ENCODE peak calls at places on chromosomes 7 and 10, in eight cellular contexts. P, I, B, J, H, S, Z and C are unnamed samples.

GRCh38 chr10:128137877-128138276 is 11.7 kb upstream of the MKI67 start:
- DNase-seq in P (no peak), I (no peak), B (no peak), J (peak), H (no peak), S (no peak), Z (no peak), C (no peak)

GRCh38 chr10:71233491-71233892 is 21.1 kb downstream of the UNC5B start:
- DNase-seq in P (no peak), I (no peak), B (no peak), J (no peak), H (no peak), S (no peak), Z (no peak), C (no peak)

GRCh38 chr10:103550229-103550628 is 56.7 kb downstream of the NEURL1 start:
- DNase-seq in P (no peak), I (no peak), B (no peak), J (no peak), H (no peak), S (no peak), Z (no peak), C (no peak)

GRCh38 chr7:151491859-151492258 is 27.8 kb downstream of the RHEB start:
- DNase-seq in P (no peak), I (peak), B (no peak), J (peak), H (no peak), S (peak), Z (no peak), C (no peak)

GRCh38 chr7:44201813-44202212 is 1.0 kb downstream of the YKT6 start:
- DNase-seq in P (no peak), I (no peak), B (no peak), J (peak), H (no peak), S (peak), Z (no peak), C (no peak)

GRCh38 chr10:11748866-11749265 is 6.7 kb downstream of the ECHDC3 start:
- DNase-seq in P (no peak), I (no peak), B (no peak), J (no peak), H (no peak), S (no peak), Z (no peak), C (no peak)

GRCh38 chr7:137196665-137197064 is 146.9 kb downstream of the PTN start:
- DNase-seq in P (no peak), I (no peak), B (no peak), J (no peak), H (no peak), S (peak), Z (no peak), C (no peak)

GRCh38 chr10:72259491-72260214 is 14.1 kb upstream of the DDIT4 start:
- DNase-seq in P (no peak), I (peak), B (no peak), J (peak), H (no peak), S (no peak), Z (no peak), C (peak)

GRCh38 chr10:14588084-14588937 is 186.4 kb downstream of the FAM107B start:
- DNase-seq in P (no peak), I (peak), B (no peak), J (peak), H (peak), S (peak), Z (no peak), C (no peak)

GRCh38 chr7:44965441-44965903 is 13.3 kb downstream of the MYO1G start:
- DNase-seq in P (peak), I (no peak), B (no peak), J (no peak), H (no peak), S (no peak), Z (no peak), C (no peak)

GRCh38 chr7:25596443-25596842 is 368.2 kb upstream of the NPVF start:
- DNase-seq in P (no peak), I (no peak), B (no peak), J (no peak), H (no peak), S (no peak), Z (no peak), C (no peak)

GRCh38 chr10:35439172-35439571 is 102.9 kb downstream of the CCNY start:
- DNase-seq in P (no peak), I (no peak), B (no peak), J (no peak), H (no peak), S (no peak), Z (no peak), C (no peak)

GRCh38 chr7:1295776-1296726 is 63.4 kb downstream of the UNCX start:
- DNase-seq in P (peak), I (no peak), B (no peak), J (no peak), H (no peak), S (no peak), Z (no peak), C (no peak)

GRCh38 chr7:157422279-157422678 is 85.5 kb downstream of the DNAJB6 start:
- DNase-seq in P (no peak), I (no peak), B (no peak), J (no peak), H (no peak), S (no peak), Z (no peak), C (no peak)

GRCh38 chr10:29920408-29921070 is 138.8 kb downstream of the JCAD start:
- DNase-seq in P (no peak), I (no peak), B (no peak), J (no peak), H (no peak), S (no peak), Z (no peak), C (no peak)

GRCh38 chr10:44369296-44369695 is 15.6 kb downstream of the CXCL12 start:
- DNase-seq in P (no peak), I (peak), B (no peak), J (peak), H (no peak), S (no peak), Z (no peak), C (no peak)

GRCh38 chr7:150451097-150451793 is 815 bp downstream of the GIMAP8 start:
- DNase-seq in P (no peak), I (no peak), B (no peak), J (no peak), H (peak), S (no peak), Z (no peak), C (no peak)

GRCh38 chr10:24625778-24626177 is 97.9 kb downstream of the ARHGAP21 start:
- DNase-seq in P (no peak), I (no peak), B (no peak), J (no peak), H (no peak), S (no peak), Z (no peak), C (no peak)

GRCh38 chr7:82593780-82594179 is 150.2 kb upstream of the CACNA2D1 start:
- DNase-seq in P (no peak), I (no peak), B (no peak), J (peak), H (no peak), S (peak), Z (no peak), C (no peak)

GRCh38 chr10:58590152-58590551 is 77.5 kb downstream of the BICC1 start:
- DNase-seq in P (no peak), I (peak), B (no peak), J (peak), H (no peak), S (peak), Z (peak), C (no peak)

GRCh38 chr10:49001402-49001801 is 61.8 kb upstream of the LRRC18 start:
- DNase-seq in P (peak), I (no peak), B (peak), J (no peak), H (no peak), S (no peak), Z (peak), C (no peak)

GRCh38 chr7:158745057-158745715 is 40.6 kb upstream of the NCAPG2 start:
- DNase-seq in P (peak), I (no peak), B (no peak), J (no peak), H (no peak), S (no peak), Z (no peak), C (no peak)

GRCh38 chr7:1725199-1725701 is 55.2 kb downstream of the ELFN1 start:
- DNase-seq in P (no peak), I (no peak), B (no peak), J (no peak), H (no peak), S (peak), Z (no peak), C (peak)

GRCh38 chr7:13262929-13263530 is 575.6 kb downstream of the ARL4A start:
- DNase-seq in P (no peak), I (peak), B (peak), J (peak), H (peak), S (peak), Z (no peak), C (no peak)

GRCh38 chr7:66178258-66178657 is 26.9 kb upstream of the TPST1 start:
- DNase-seq in P (no peak), I (no peak), B (no peak), J (no peak), H (no peak), S (no peak), Z (no peak), C (no peak)

GRCh38 chr7:66359656-66360211 is 154.6 kb downstream of the TPST1 start:
- DNase-seq in P (no peak), I (peak), B (no peak), J (no peak), H (no peak), S (peak), Z (no peak), C (peak)

GRCh38 chr10:129621694-129622093 is 154.7 kb downstream of the MGMT start:
- DNase-seq in P (no peak), I (no peak), B (no peak), J (peak), H (no peak), S (peak), Z (no peak), C (no peak)

GRCh38 chr7:157704365-157704764 is 367.6 kb downstream of the DNAJB6 start:
- DNase-seq in P (no peak), I (no peak), B (no peak), J (no peak), H (no peak), S (no peak), Z (no peak), C (no peak)

GRCh38 chr7:102412548-102412947 is 16.4 kb downstream of the PRKRIP1 start:
- DNase-seq in P (peak), I (peak), B (peak), J (peak), H (no peak), S (no peak), Z (no peak), C (peak)
- TF ChIP-seq CTCF in P (peak), I (peak), B (peak), J (peak), H (peak), S (peak), Z (no peak), C (peak)

GRCh38 chr7:129494041-129494440 is 8.3 kb upstream of the SMKR1 start:
- DNase-seq in P (no peak), I (peak), B (no peak), J (peak), H (no peak), S (peak), Z (no peak), C (no peak)

GRCh38 chr7:129492406-129492805 is 9.9 kb upstream of the SMKR1 start:
- DNase-seq in P (no peak), I (no peak), B (no peak), J (no peak), H (no peak), S (no peak), Z (no peak), C (no peak)

GRCh38 chr7:129495987-129496386 is 6.3 kb upstream of the SMKR1 start:
- DNase-seq in P (no peak), I (no peak), B (no peak), J (no peak), H (no peak), S (no peak), Z (no peak), C (no peak)

GRCh38 chr7:129496653-129497052 is 5.7 kb upstream of the SMKR1 start:
- DNase-seq in P (peak), I (no peak), B (no peak), J (no peak), H (no peak), S (no peak), Z (no peak), C (no peak)

DNA sequence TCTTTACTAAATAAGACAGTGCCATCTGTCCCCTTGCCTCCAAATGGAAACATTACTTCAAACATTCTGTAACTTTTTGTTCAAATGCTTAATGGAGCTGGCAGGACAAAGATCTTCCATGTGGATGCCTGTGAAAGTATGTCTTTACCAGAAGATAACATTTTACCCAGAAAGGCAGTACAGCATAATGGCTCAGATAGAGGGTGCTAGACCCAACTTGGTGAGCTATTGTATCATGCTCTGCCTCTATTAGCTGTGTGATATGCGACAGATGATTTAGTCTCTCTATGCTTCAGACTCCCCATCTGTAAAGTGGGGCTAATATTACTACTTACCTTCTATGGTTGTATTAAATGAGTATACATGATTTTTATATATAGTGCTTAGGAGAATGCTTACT is 8.8 kb upstream of the SMKR1 start:
- DNase-seq in P (no peak), I (peak), B (no peak), J (peak), H (no peak), S (peak), Z (no peak), C (no peak)
- TF ChIP-seq CTCF in P (no peak), I (peak), B (no peak), J (peak), H (peak), S (no peak), Z (no peak), C (no peak)

DNA sequence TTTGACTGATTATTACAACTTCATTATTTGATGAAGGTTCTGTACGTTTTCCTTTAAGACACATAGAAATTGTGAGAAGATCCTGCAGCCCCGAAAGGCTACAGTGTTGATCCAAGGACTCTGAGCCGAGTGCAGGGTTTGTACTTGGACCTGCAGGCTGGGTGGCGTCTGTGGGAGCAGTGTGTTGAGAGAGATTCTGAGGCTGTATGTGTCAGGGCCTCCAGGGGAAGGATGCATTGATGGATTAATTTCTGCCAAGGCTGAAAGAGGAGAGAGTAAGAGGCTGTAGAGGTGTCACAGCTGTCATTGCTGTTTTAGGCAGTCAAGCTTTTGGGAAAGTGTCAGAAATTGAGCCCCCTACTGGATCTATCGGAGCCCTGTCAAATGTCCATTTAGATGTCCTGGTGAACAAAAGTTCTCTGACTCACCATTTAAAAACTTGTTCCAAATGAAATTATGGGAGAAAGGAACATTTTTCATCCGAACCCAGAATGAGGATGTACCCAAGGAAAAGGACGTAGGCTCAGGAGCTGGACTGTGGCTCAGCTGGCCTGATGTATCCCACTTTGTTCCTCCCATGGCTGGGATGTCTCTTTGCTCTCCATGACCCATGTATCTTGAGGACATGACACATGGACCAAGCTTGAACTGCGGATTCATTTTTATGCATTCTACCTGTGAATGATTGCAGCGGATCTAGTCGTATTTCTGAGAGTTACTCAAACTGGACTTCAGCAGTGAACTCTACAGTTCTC is 102.2 kb downstream of the TCF7L2 start:
- DNase-seq in P (no peak), I (peak), B (no peak), J (no peak), H (no peak), S (no peak), Z (no peak), C (no peak)
- TF ChIP-seq CTCF in P (no peak), I (peak), B (no peak), J (peak), H (no peak), S (no peak), Z (no peak), C (peak)

DNA sequence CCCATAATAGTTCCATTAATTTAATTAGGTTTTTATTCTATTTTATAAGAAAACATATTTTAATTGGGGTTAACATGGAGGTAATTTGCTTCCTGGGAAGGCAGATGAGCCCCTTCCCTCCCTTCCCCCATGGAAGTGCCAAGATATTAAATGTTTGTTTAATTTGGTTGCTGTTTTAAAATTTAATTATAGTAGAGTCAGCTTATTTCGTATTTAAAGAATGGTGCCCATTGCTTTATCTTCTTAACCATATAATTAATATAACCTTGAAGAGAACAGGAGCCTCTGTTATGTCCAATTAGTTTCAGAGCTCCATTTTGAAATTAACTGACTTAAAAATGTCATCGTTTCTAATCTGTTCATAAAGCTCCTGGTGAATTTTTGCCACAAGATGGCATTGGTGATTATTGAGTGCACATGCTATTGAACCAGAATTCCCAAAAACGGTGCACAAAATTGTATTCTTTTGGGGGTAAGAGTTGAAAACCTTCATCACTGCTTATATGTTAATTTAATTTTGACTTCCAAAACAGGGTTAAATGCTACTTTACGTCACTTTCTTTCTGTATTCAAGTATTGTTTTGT is 26.0 kb downstream of the KLHDC10 start:
- DNase-seq in P (no peak), I (peak), B (no peak), J (no peak), H (no peak), S (no peak), Z (no peak), C (no peak)
- TF ChIP-seq CTCF in P (no peak), I (peak), B (no peak), J (peak), H (no peak), S (no peak), Z (no peak), C (no peak)

GRCh38 chr10:112650588-112651030 is 203.6 kb downstream of the VTI1A start:
- DNase-seq in P (no peak), I (peak), B (no peak), J (peak), H (no peak), S (peak), Z (no peak), C (no peak)
- TF ChIP-seq CTCF in P (no peak), I (no peak), B (no peak), J (no peak), H (no peak), S (no peak), Z (no peak), C (no peak)

GRCh38 chr10:110872145-110872983 is 636 bp downstream of the PDCD4 start:
- DNase-seq in P (peak), I (peak), B (peak), J (peak), H (peak), S (peak), Z (peak), C (peak)
- TF ChIP-seq CTCF in P (no peak), I (peak), B (peak), J (peak), H (peak), S (peak), Z (no peak), C (no peak)

DNA sequence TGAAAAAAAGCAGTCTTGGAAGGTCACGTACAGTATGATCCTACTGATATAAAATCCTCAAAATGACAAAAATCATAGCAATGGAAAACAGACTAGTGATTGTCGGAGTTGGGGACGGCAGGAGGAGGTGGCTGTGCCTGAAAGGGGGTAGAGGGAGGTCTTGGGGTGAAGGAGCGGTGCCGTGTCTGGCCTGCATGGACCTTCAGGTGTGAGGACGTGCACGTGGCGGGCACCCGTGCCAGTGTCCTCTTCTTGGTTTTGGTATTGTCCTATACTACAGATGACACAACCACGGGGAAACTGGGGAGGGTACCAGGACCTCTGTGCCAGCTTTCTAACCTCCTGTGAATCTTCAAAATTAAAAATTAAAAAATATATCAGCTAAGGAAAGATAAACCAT is 73.0 kb downstream of the COBL start:
- DNase-seq in P (no peak), I (no peak), B (no peak), J (no peak), H (no peak), S (no peak), Z (no peak), C (no peak)
- TF ChIP-seq CTCF in P (no peak), I (no peak), B (no peak), J (no peak), H (no peak), S (no peak), Z (no peak), C (no peak)

DNA sequence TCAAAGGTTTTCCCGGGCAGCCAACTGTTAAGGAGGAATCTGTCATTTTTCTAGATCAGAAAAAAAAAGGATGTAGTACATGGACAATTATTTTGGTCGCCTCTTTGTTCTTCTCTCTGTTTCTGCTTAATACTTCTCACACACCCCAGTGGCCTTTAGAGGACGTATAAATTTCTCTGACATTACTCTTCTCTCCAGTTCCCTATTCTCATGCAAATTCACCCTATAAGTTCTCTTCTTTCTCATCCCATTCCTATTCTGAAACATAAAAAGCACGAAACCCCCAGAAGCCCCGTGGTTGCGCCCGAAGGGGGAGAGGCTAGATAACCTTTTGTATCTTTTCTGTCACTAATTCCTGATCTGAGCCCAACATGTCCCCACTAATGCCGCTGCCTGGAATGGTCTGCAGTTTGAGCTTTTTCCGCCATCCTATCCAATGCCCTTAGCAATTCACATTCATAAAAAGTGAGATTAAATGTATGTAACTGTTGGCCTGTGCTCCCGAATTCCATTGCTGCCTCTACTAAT is 136.9 kb downstream of the SKIDA1 start:
- DNase-seq in P (no peak), I (no peak), B (no peak), J (no peak), H (no peak), S (no peak), Z (no peak), C (no peak)
- TF ChIP-seq CTCF in P (no peak), I (no peak), B (no peak), J (no peak), H (no peak), S (no peak), Z (no peak), C (no peak)